ENCODE peak calls at places on chromosomes 12 and 14, in six cellular contexts. W, G, X, B, V and A are unnamed samples.

GRCh38 chr12:124771462-124772361 is 92.0 kb downstream of the SCARB1 start:
- DNase-seq in X (peak; percentile 39), G (peak; percentile 48), V (peak; percentile 89), W (no peak), B (peak; percentile 82), A (peak; percentile 80)

GRCh38 chr12:52335598-52336262 is 14.5 kb upstream of the KRT83 start:
- DNase-seq in G (no peak), B (peak; percentile 49), W (no peak), V (peak; percentile 52), X (no peak), A (no peak)

GRCh38 chr12:24822121-24822899 is 126.6 kb downstream of the BCAT1 start:
- DNase-seq in W (no peak), B (no peak), X (no peak), V (no peak), G (no peak), A (no peak)

GRCh38 chr14:99430491-99430890 is 50.2 kb downstream of the SETD3 start:
- DNase-seq in V (no peak), X (no peak), W (no peak), B (peak; percentile 53), G (no peak), A (no peak)

GRCh38 chr12:12482150-12482761 is 80.4 kb downstream of the DUSP16 start:
- DNase-seq in W (no peak), B (no peak), G (no peak), X (no peak), V (no peak), A (no peak)

GRCh38 chr12:113157218-113157859 is 7.8 kb downstream of the CFAP73 start:
- DNase-seq in B (no peak), X (no peak), W (no peak), G (no peak), V (no peak), A (no peak)

GRCh38 chr12:64968989-64969819 is 144.8 kb downstream of the TBC1D30 start:
- DNase-seq in W (no peak), G (peak; percentile 36), B (no peak), V (no peak), X (peak; percentile 16), A (no peak)

GRCh38 chr12:3204143-3204542 is 127.0 kb downstream of the TSPAN9 start:
- DNase-seq in W (no peak), G (peak; percentile 16), V (no peak), B (no peak), X (peak; percentile 7), A (no peak)

GRCh38 chr14:68892961-68893360 is 86.1 kb downstream of the ACTN1 start:
- DNase-seq in V (no peak), W (no peak), X (no peak), B (no peak), G (no peak), A (no peak)

GRCh38 chr14:88198441-88198840 is 124.6 kb downstream of the KCNK10 start:
- DNase-seq in X (no peak), V (no peak), B (no peak), W (no peak), G (no peak), A (no peak)

GRCh38 chr12:124734224-124734788 is 129.4 kb downstream of the SCARB1 start:
- DNase-seq in V (peak; percentile 75), B (no peak), X (no peak), W (no peak), G (no peak), A (peak; percentile 49)

GRCh38 chr12:31300783-31301182 is 25.2 kb downstream of the SINHCAF start:
- DNase-seq in V (no peak), B (no peak), X (no peak), G (no peak), W (no peak), A (no peak)

GRCh38 chr14:27049611-27050172 is 451.9 kb upstream of the NOVA1 start:
- DNase-seq in W (no peak), G (peak; percentile 80), X (no peak), V (no peak), B (no peak), A (no peak)

GRCh38 chr12:95231190-95231589 is 13.6 kb downstream of the VEZT start:
- DNase-seq in G (no peak), X (no peak), V (no peak), B (no peak), W (no peak), A (no peak)

GRCh38 chr14:79057333-79057732 is 887.2 kb downstream of the NRXN3 start:
- DNase-seq in G (no peak), W (no peak), B (no peak), V (no peak), X (no peak), A (no peak)

GRCh38 chr12:69569236-69569635 is 16.0 kb upstream of the CCT2 start:
- DNase-seq in W (no peak), G (no peak), X (no peak), V (no peak), B (no peak), A (no peak)

GRCh38 chr14:69685217-69685616 is 73.8 kb downstream of the SUSD6 start:
- DNase-seq in X (no peak), V (no peak), B (no peak), G (no peak), W (no peak), A (no peak)

GRCh38 chr14:38578278-38578681 is 322.4 kb upstream of the CLEC14A start:
- DNase-seq in X (no peak), W (no peak), G (no peak), V (no peak), B (no peak), A (no peak)

GRCh38 chr14:35956376-35957000 is 130.3 kb downstream of the BRMS1L start:
- DNase-seq in B (no peak), X (no peak), G (no peak), V (no peak), W (no peak), A (no peak)

GRCh38 chr14:31545328-31545727 is 15.9 kb upstream of the NUBPL start:
- DNase-seq in X (no peak), G (no peak), V (no peak), B (no peak), W (no peak), A (no peak)

GRCh38 chr12:94184995-94185711 is 36.8 kb downstream of the PLXNC1 start:
- DNase-seq in B (no peak), G (no peak), V (no peak), X (no peak), W (no peak), A (no peak)

GRCh38 chr12:87163122-87163521 is 866.1 kb downstream of the C12orf50 start:
- DNase-seq in V (no peak), B (no peak), W (no peak), G (no peak), X (no peak), A (no peak)

GRCh38 chr14:66483322-66483721 is 2.8 kb upstream of the CCDC196 start:
- DNase-seq in V (no peak), G (no peak), B (peak; percentile 48), X (no peak), W (no peak), A (no peak)

GRCh38 chr12:124391340-124392261 is 96.7 kb downstream of the RFLNA start:
- DNase-seq in B (no peak), W (peak; percentile 67), G (peak; percentile 18), V (peak; percentile 87), X (peak; percentile 29), A (peak; percentile 71)

GRCh38 chr12:93938921-93939320 is 209.5 kb upstream of the PLXNC1 start:
- DNase-seq in W (no peak), X (no peak), G (no peak), V (no peak), B (no peak), A (no peak)

GRCh38 chr12:754238-754816 is 1.9 kb downstream of the WNK1 start:
- DNase-seq in W (no peak), V (no peak), X (no peak), G (no peak), B (peak; percentile 35), A (no peak)

GRCh38 chr12:46197876-46198275 is 71.0 kb downstream of the SLC38A1 start:
- DNase-seq in X (no peak), G (no peak), B (no peak), V (no peak), W (no peak), A (no peak)
- H3K9me3 ChIP-seq in X (no peaks in the 10 kb centered on the region), G (no peaks in the 10 kb centered on the region), B (no peaks in the 10 kb centered on the region), V (no peaks in the 10 kb centered on the region), W (no peaks in the 10 kb centered on the region), A (no peaks in the 10 kb centered on the region)

DNA sequence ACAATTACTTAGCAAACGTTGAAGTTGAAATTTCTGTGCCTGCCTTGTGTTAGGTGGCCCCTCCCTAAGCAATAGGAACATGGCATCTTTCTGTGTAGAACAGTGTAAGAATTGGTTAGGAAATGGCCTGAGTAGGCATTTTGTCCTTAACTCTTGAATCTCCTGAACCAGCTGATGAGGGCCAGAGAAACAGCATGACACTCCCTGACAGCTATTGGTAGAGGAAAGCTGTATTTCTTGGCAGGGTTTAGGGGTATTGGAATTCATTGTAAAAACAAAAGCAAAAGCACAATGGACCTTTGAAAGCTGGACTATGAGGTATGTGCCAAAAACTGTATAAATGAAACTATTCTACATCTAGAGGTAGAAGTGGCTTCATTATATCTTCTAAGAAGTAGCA is 40.6 kb upstream of the LRTM2 start:
- DNase-seq in V (no peak), X (no peak), B (no peak), G (no peak), W (no peak), A (no peak)
- H3K27ac ChIP-seq in V (no peak overlapping the region), X (no peak overlapping the region), B (no peak overlapping the region), G (no peak overlapping the region), W (no peak overlapping the region), A (no peak overlapping the region)

DNA sequence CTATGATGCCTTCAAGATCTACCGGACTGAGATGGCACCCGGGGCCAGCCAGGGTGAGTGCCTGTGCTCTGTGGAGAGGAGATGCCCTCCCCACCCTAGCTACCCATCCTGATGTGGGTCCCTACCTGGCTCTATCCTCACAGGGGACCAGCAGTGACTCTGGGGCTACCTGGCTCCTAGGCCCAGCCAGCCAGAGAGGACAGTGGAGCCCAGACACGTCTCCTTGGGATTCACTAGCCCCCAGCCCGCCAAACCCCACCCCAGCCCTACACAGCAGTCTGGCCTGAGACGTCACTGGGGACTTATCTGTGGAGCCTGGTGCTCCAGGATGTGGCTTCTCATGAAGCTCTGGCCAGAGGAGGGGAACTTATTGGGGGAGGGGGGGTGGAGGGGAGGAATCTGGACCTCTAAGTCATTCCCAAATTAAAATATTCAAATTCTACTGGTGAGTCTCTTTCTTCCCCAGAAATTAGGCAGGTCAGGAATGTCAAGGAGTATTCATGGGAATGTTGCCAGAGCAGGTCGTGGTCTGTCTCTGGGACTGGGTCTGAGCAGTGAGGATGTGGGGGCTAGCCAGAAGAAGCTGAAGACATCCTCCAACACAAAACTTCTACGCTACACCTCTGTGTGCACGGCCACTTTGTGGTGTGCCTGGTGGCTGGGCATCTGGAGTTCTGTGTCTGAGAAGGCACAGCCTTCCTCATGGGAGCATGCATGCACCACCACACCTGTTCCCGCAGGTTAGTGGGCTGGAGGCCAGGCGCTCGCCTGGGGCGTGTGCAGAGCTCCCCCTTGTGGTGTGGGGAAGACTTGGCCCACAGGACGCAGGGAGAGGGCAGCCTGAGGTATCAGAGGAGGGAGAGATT is 2.7 kb downstream of the CMTM5 start:
- DNase-seq in G (peak; percentile 31), B (peak; percentile 91), X (peak; percentile 40), W (no peak), V (no peak), A (peak; percentile 77)
- TF ChIP-seq CTCF in G (peak; percentile 74), B (peak; percentile 98), X (peak; percentile 98), W (peak; percentile 84), V (peak; percentile 82), A (peak; percentile 87)

DNA sequence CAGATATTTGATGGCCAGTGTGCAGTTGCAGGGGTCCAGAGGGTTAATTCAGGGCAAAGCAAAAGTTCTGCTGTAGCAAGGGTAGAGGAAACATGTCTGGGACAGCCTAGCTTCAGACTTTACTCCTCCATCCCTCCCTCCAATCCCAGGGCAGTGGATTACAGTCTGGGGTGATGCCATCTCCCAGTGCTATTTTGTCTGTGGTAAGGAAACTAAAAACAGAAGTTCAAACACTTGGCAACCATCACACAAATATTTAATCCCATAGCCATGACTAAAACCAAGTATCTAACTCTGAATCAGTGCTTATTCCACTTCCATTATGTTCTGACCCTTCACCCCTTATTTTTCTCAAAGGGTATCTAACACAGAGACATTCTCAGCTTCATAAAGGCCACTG is 61.8 kb downstream of the PIK3C2G start:
- DNase-seq in W (no peak), X (no peak), G (no peak), B (no peak), V (no peak), A (no peak)
- H3K9me3 ChIP-seq in W (no peaks in the 10 kb centered on the region), X (no peaks in the 10 kb centered on the region), G (no peaks in the 10 kb centered on the region), B (no peaks in the 10 kb centered on the region), V (no peaks in the 10 kb centered on the region), A (no peaks in the 10 kb centered on the region)